ENCODE peak calls at places on chromosomes 4 and X, in four cellular contexts. One of them, this sample, is unnamed.

GRCh38 chr4:87024181-87024580 is 89.4 kb downstream of the AFF1 start:
- DNase-seq in K562: no peak
- DNase-seq in HepG2: no peak
- DNase-seq in H1: no peak
- DNase-seq in this sample: no peak

GRCh38 chr4:1711055-1711905 is 839 bp downstream of the SLBP start:
- DNase-seq in K562: no peak
- DNase-seq in HepG2: no peak
- DNase-seq in H1: no peak
- DNase-seq in this sample: no peak

GRCh38 chr4:139933541-139933940 is 220.4 kb downstream of the MAML3 start:
- DNase-seq in K562: no peak
- DNase-seq in HepG2: peak; percentile 54
- DNase-seq in H1: no peak
- DNase-seq in this sample: no peak

GRCh38 chrX:113058634-113059033 is 218.0 kb upstream of the AMOT start:
- DNase-seq in K562: no peak
- DNase-seq in HepG2: no peak
- DNase-seq in H1: no peak
- DNase-seq in this sample: no peak

GRCh38 chrX:40102393-40103381 is 4.9 kb upstream of the BCOR start:
- DNase-seq in K562: no peak
- DNase-seq in HepG2: no peak
- DNase-seq in H1: no peak
- DNase-seq in this sample: no peak

GRCh38 chr4:8199594-8200301 is 658 bp downstream of the SH3TC1 start:
- DNase-seq in K562: no peak
- DNase-seq in HepG2: no peak
- DNase-seq in H1: no peak
- DNase-seq in this sample: no peak

GRCh38 chr4:57875829-57876392 is 765.7 kb upstream of the IGFBP7 start:
- DNase-seq in K562: no peak
- DNase-seq in HepG2: no peak
- DNase-seq in H1: no peak
- DNase-seq in this sample: no peak

GRCh38 chrX:77455437-77455836 is 8.2 kb downstream of the FGF16 start:
- DNase-seq in K562: no peak
- DNase-seq in HepG2: no peak
- DNase-seq in H1: no peak
- DNase-seq in this sample: no peak

GRCh38 chr4:113057891-113058290 is 8.4 kb downstream of the ANK2 start:
- DNase-seq in K562: no peak
- DNase-seq in HepG2: no peak
- DNase-seq in H1: no peak
- DNase-seq in this sample: no peak

GRCh38 chr4:38129452-38129830 is 169.2 kb downstream of the PTTG2 start:
- DNase-seq in K562: no peak
- DNase-seq in HepG2: no peak
- DNase-seq in H1: no peak
- DNase-seq in this sample: no peak

GRCh38 chr4:114494257-114494803 is 104.3 kb upstream of the UGT8 start:
- DNase-seq in K562: no peak
- DNase-seq in HepG2: no peak
- DNase-seq in H1: peak; percentile 62
- DNase-seq in this sample: no peak

GRCh38 chr4:156294577-156294976 is 340.9 kb upstream of the CTSO start:
- DNase-seq in K562: no peak
- DNase-seq in HepG2: peak; percentile 35
- DNase-seq in H1: peak; percentile 13
- DNase-seq in this sample: no peak

GRCh38 chr4:121146530-121146929 is 17.6 kb downstream of the TNIP3 start:
- DNase-seq in K562: no peak
- DNase-seq in HepG2: no peak
- DNase-seq in H1: no peak
- DNase-seq in this sample: no peak

GRCh38 chr4:184814686-184815045 is 11.1 kb downstream of the ACSL1 start:
- DNase-seq in K562: no peak
- DNase-seq in HepG2: no peak
- DNase-seq in H1: no peak
- DNase-seq in this sample: no peak

GRCh38 chr4:6772223-6772928 is 10.2 kb upstream of the KIAA0232 start:
- DNase-seq in K562: no peak
- DNase-seq in HepG2: no peak
- DNase-seq in H1: no peak
- DNase-seq in this sample: no peak

GRCh38 chr4:183300660-183301059 is 19.4 kb downstream of the CLDN22 start:
- DNase-seq in K562: no peak
- DNase-seq in HepG2: no peak
- DNase-seq in H1: no peak
- DNase-seq in this sample: no peak

GRCh38 chrX:80430826-80431501 is 10.7 kb downstream of the TENT5D start:
- DNase-seq in K562: peak; percentile 16
- DNase-seq in HepG2: no peak
- DNase-seq in H1: no peak
- DNase-seq in this sample: no peak

GRCh38 chrX:39859991-39860861 is 237.5 kb downstream of the BCOR start:
- DNase-seq in K562: peak; percentile 48
- DNase-seq in HepG2: no peak
- DNase-seq in H1: peak; percentile 15
- DNase-seq in this sample: peak; percentile 46

GRCh38 chrX:154840856-154841255 is 6.4 kb upstream of the SMIM9 start:
- DNase-seq in K562: peak; percentile 58
- DNase-seq in HepG2: peak; percentile 16
- DNase-seq in H1: no peak
- DNase-seq in this sample: no peak

GRCh38 chrX:76454456-76454927 is 27.0 kb downstream of the MAGEE1 start:
- DNase-seq in K562: no peak
- DNase-seq in HepG2: peak; percentile 4
- DNase-seq in H1: no peak
- DNase-seq in this sample: no peak

GRCh38 chr4:22573198-22573597 is 57.3 kb upstream of the ADGRA3 start:
- DNase-seq in K562: no peak
- DNase-seq in HepG2: no peak
- DNase-seq in H1: no peak
- DNase-seq in this sample: no peak

GRCh38 chrX:129637217-129638109 is 17.3 kb downstream of the APLN start:
- DNase-seq in K562: peak; percentile 62
- DNase-seq in HepG2: peak; percentile 24
- DNase-seq in H1: peak; percentile 43
- DNase-seq in this sample: peak; percentile 53

GRCh38 chrX:129632443-129632842 is 22.3 kb downstream of the APLN start:
- DNase-seq in K562: peak; percentile 23
- DNase-seq in HepG2: no peak
- DNase-seq in H1: no peak
- DNase-seq in this sample: no peak

GRCh38 chrX:129636175-129636681 is 18.5 kb downstream of the APLN start:
- DNase-seq in K562: peak; percentile 24
- DNase-seq in HepG2: peak; percentile 16
- DNase-seq in H1: no peak
- DNase-seq in this sample: no peak

GRCh38 chrX:129631850-129632249 is 22.9 kb downstream of the APLN start:
- DNase-seq in K562: no peak
- DNase-seq in HepG2: no peak
- DNase-seq in H1: no peak
- DNase-seq in this sample: no peak

GRCh38 chrX:129634541-129634940 is 20.2 kb downstream of the APLN start:
- DNase-seq in K562: no peak
- DNase-seq in HepG2: no peak
- DNase-seq in H1: no peak
- DNase-seq in this sample: no peak
- TF ChIP-seq TAF1 in K562: no peak
- TF ChIP-seq TAF1 in HepG2: no peak
- TF ChIP-seq TAF1 in H1: no peak
- TF ChIP-seq TAF1 in this sample: no peak

DNA sequence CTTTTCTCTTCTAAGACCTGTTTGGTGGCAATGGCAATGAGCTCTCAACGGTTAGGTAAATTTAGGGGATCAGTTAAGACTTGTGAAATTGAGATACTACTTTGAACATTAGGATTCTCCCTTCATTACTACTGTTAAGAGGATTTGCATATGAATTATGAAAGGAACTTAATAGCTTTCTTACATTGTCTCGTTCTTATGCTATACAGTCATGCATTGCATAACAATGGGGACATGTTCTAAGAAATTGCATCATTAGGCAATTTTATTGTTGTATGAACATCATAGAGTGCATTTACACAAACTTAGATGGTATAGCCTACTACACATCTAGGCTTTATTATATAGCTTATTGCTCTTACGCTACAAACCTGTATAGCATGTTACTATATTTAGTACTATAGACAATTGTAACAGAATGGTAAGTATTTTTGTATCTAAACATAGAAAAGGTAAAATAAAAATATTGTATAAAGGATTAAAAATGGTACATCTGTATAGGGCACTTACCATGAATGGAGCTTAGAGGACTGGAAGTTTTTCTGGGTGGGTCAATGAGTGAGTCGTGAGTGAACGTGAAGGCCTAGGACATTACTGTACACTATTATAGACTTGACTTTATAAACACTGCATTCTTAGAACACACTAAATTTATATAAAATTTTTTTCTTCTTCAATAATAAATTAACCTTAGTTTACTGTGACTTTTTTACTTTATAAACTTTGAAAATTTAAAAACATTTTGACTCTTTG is 62.5 kb downstream of the PAQR3 start:
- DNase-seq in K562: no peak
- DNase-seq in HepG2: no peak
- DNase-seq in H1: no peak
- DNase-seq in this sample: no peak
- TF ChIP-seq POLR2A in K562: no peak
- TF ChIP-seq POLR2A in HepG2: no peak
- TF ChIP-seq POLR2A in H1: no peak
- TF ChIP-seq POLR2A in this sample: no peak

GRCh38 chrX:115584715-115585114 is 23.7 kb downstream of the PLS3 start:
- DNase-seq in K562: no peak
- DNase-seq in HepG2: no peak
- DNase-seq in H1: no peak
- DNase-seq in this sample: no peak

GRCh38 chrX:115579786-115580294 is 18.9 kb downstream of the PLS3 start:
- DNase-seq in K562: no peak
- DNase-seq in HepG2: no peak
- DNase-seq in H1: no peak
- DNase-seq in this sample: no peak

GRCh38 chrX:115583730-115584004 is 22.7 kb downstream of the PLS3 start:
- DNase-seq in K562: no peak
- DNase-seq in HepG2: no peak
- DNase-seq in H1: no peak
- DNase-seq in this sample: no peak

GRCh38 chrX:115582871-115583729 is 22.1 kb downstream of the PLS3 start:
- DNase-seq in K562: no peak
- DNase-seq in HepG2: no peak
- DNase-seq in H1: no peak
- DNase-seq in this sample: no peak

DNA sequence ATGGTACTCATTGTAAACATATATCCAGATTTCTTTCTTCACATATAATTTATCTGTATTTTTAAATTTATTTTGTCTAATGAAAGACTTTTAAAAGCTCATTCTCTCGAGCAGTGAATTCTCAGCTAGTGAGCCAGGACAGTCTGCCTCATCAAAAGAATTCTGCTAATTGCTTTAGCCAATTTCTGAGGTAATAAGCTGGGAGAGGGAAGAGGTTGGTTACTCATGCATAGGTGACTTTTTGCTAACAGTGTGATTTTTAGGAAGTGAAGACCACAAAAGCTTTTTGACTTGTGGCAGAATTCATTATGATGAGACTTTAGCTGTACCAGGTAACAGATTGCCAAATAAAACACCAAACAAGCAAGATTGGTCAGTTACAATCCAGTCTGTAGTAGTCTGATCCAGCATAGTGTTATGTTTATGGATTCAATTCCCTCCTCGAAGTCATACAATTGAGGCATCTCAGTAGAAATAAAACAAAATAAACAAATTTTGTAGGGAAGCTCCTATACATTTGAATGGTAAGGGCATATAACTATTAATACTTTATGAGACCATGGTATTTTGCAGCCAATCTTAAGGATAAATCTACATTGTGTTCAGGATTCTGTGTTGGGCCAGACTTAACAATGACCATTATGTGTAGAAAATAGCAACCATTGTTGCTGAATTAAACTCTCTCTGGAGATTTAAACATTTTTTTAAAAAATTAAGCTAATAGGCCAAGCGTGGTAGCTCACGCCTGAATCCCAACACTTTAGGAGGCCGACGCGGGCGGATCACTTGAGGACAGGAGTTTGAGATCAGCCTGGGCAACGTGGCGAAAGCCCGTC is 21.3 kb downstream of the PLS3 start:
- DNase-seq in K562: no peak
- DNase-seq in HepG2: no peak
- DNase-seq in H1: no peak
- DNase-seq in this sample: no peak
- TF ChIP-seq TAF1 in K562: no peak
- TF ChIP-seq TAF1 in HepG2: no peak
- TF ChIP-seq TAF1 in H1: no peak
- TF ChIP-seq TAF1 in this sample: no peak

DNA sequence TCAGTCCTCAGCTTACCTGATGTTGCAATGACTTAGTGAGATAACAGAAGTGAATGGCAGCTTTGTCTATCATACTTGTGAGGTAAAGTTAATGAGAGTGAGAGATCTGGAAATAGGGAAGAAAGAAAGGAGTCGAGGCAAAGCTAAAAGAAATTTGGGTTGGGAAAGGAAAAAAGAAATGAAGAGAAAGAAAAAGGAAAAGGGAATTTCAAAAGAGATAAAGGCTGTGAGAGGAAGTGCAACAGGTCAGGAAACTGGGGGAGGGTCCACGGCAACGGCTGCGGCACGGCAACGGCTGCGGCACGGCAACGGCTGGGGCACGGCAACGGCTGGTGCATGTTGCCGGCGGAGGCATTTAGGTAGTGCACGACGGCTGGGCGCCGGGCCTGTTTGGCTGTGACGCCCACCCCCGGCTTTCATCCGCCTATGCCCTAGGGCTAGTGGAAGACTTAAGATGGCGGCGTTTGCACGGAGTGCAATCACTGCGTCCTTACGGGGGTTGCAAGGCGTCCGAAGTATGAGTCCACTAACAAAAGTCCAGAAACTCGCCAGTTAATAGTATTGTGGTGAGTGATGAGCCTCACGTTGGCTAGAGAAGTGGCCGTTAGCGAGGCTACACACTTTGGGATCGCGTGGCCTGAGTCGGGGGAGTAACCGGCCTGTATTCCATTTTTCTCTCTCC is 359.9 kb upstream of the ZCCHC13 start:
- DNase-seq in K562: peak; percentile 76
- DNase-seq in HepG2: peak; percentile 70
- DNase-seq in H1: peak; percentile 63
- DNase-seq in this sample: peak; percentile 78
- TF ChIP-seq POLR2A in K562: peak; percentile 88
- TF ChIP-seq POLR2A in HepG2: peak; percentile 89
- TF ChIP-seq POLR2A in H1: peak; percentile 74
- TF ChIP-seq POLR2A in this sample: peak; percentile 94

GRCh38 chr4:20095805-20096541 is 155.7 kb upstream of the SLIT2 start:
- DNase-seq in K562: no peak
- DNase-seq in HepG2: no peak
- DNase-seq in H1: no peak
- DNase-seq in this sample: no peak
- TF ChIP-seq TAF1 in K562: no peak
- TF ChIP-seq TAF1 in HepG2: no peak
- TF ChIP-seq TAF1 in H1: no peak
- TF ChIP-seq TAF1 in this sample: no peak

GRCh38 chr4:36244257-36245084 is at the start of gene ARAP2:
- DNase-seq in K562: peak; percentile 5
- DNase-seq in HepG2: no peak
- DNase-seq in H1: no peak
- DNase-seq in this sample: peak; percentile 60
- TF ChIP-seq POLR2A in K562: no peak
- TF ChIP-seq POLR2A in HepG2: no peak
- TF ChIP-seq POLR2A in H1: no peak
- TF ChIP-seq POLR2A in this sample: peak; percentile 57

GRCh38 chrX:31832263-31832662 is 760.4 kb upstream of the FTHL17 start:
- DNase-seq in K562: no peak
- DNase-seq in HepG2: no peak
- DNase-seq in H1: no peak
- DNase-seq in this sample: no peak
- TF ChIP-seq TAF1 in K562: no peak
- TF ChIP-seq TAF1 in HepG2: no peak
- TF ChIP-seq TAF1 in H1: no peak
- TF ChIP-seq TAF1 in this sample: no peak

This sample was measured in GM12892.